ENCODE peak calls at places on chromosome 13, in eight cellular contexts. K, N, B, P, I, H, A and E are unnamed samples.

GRCh38 chr13:48072304-48072703 is 22.6 kb downstream of the MED4 start:
- DNase-seq in K (no peak), N (no peak), B (no peak), P (no peak), I (no peak), H (no peak), A (no peak), E (no peak)

GRCh38 chr13:51764184-51765141 is 39.5 kb downstream of the DHRS12 start:
- DNase-seq in K (peak), N (no peak), B (no peak), P (peak), I (peak), H (peak), A (no peak), E (peak)

GRCh38 chr13:53782400-53783030 is 753.9 kb downstream of the OLFM4 start:
- DNase-seq in K (peak), N (no peak), B (peak), P (no peak), I (peak), H (no peak), A (no peak), E (peak)

GRCh38 chr13:95246292-95247082 is 54.8 kb downstream of the ABCC4 start:
- DNase-seq in K (no peak), N (no peak), B (no peak), P (no peak), I (no peak), H (no peak), A (no peak), E (no peak)

GRCh38 chr13:48144413-48145035 is 49.6 kb upstream of the MED4 start:
- DNase-seq in K (no peak), N (no peak), B (peak), P (no peak), I (peak), H (no peak), A (no peak), E (no peak)

GRCh38 chr13:33188093-33188882 is 97.3 kb downstream of the STARD13 start:
- DNase-seq in K (no peak), N (no peak), B (no peak), P (no peak), I (no peak), H (no peak), A (no peak), E (no peak)

GRCh38 chr13:93226623-93227279 is at the start of gene GPC6:
- DNase-seq in K (no peak), N (no peak), B (no peak), P (no peak), I (peak), H (peak), A (no peak), E (peak)

GRCh38 chr13:36282818-36283432 is 14.7 kb downstream of the CCDC169 start:
- DNase-seq in K (no peak), N (no peak), B (peak), P (no peak), I (peak), H (peak), A (no peak), E (no peak)

GRCh38 chr13:20814224-20814910 is 40.6 kb upstream of the EEF1AKMT1 start:
- DNase-seq in K (peak), N (peak), B (no peak), P (no peak), I (peak), H (peak), A (no peak), E (no peak)

GRCh38 chr13:112968380-112968909 is 569 bp upstream of the MCF2L start:
- DNase-seq in K (peak), N (peak), B (peak), P (peak), I (no peak), H (no peak), A (peak), E (peak)

DNA sequence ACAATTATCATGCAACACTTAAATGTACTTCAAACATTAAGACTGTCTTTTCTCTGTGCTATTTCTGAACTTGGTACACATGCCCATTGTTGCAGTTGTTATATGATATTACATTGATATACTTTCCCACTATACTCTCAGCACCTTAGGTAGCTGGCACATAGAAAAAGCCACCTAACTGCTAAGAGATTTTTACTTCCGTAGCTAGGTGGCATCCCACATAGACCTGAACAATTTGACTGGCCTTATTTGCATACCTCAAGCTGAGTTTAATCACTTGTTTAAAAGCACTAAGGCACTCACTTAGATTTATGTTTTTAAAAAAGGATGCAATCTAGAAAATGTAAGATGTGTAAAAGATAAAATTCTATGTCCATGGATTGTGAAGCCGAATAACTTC is 194.2 kb downstream of the POU4F1 start:
- DNase-seq in K (no peak), N (no peak), B (peak), P (no peak), I (no peak), H (no peak), A (no peak), E (no peak)
- TF ChIP-seq CTCF in K (no peak), N (no peak), B (no peak), P (no peak), I (no peak), H (no peak), A (no peak), E (no peak)

GRCh38 chr13:30370146-30370545 is 52.1 kb upstream of the UBE2L5 start:
- DNase-seq in K (no peak), N (no peak), B (peak), P (no peak), I (no peak), H (no peak), A (no peak), E (no peak)
- H3K27ac ChIP-seq in K (no peak), N (no peak), B (peak), P (peak), I (no peak), H (no peak), A (peak), E (no peak)

DNA sequence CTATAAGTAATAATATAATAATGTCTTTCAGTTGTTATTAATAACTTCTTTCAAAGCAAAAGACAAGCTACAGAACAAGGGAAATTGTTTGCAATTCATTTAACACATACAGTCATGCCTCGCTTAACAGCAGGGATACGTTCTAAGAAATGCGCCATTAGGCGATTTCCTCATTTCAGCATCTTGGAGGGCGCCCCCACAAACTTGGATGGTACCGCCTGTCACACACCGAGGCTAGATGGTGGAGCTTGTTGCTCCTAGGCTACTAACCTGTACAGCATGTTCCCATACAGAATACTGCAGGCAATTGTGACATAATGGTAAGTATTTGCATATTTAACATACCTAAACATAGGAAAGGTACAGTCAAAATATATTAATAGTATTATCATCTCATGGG is 8.2 kb upstream of the ANKRD10 start:
- DNase-seq in K (no peak), N (no peak), B (no peak), P (no peak), I (no peak), H (no peak), A (no peak), E (no peak)
- TF ChIP-seq CTCF in K (no peak), N (no peak), B (no peak), P (no peak), I (no peak), H (no peak), A (no peak), E (no peak)

GRCh38 chr13:75052616-75053015 is 429.4 kb downstream of the TBC1D4 start:
- DNase-seq in K (no peak), N (no peak), B (no peak), P (no peak), I (no peak), H (no peak), A (no peak), E (no peak)
- H3K27ac ChIP-seq in K (no peak), N (no peak), B (no peak), P (no peak), I (no peak), H (no peak), A (no peak), E (no peak)

GRCh38 chr13:50626031-50626643 is 217.4 kb downstream of the DLEU7 start:
- DNase-seq in K (no peak), N (no peak), B (no peak), P (no peak), I (peak), H (no peak), A (no peak), E (no peak)
- TF ChIP-seq CTCF in K (no peak), N (no peak), B (no peak), P (no peak), I (no peak), H (no peak), A (no peak), E (no peak)

DNA sequence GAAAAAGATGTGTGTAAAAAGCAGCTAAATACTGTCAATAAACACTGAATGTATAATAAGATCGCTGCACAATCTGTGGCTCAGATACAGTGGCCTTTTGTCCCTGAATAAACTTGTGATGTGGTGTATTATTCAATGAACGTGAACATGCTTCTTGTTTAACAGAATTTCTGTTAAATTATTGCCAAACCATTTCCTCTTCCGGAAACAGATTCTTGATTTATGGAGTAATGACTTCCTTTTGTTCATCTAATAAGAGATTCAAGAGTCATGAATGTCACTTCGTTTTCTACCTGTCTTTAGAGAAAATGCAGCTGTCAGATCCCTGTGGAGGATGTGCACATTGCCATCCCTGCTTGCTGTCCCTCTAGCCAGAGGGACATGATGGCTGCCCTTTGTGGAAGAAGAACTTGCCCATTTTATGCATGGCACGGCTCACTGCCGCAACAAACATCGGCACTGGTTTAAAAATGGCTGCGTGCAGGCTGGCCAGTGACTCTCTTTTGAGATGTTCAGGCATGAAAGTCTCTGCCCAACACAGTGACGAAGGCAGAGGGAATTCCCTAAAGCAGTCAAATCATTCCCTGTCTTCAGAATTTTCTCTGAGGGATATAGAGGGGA is 3.1 kb upstream of the TNFSF13B start:
- DNase-seq in K (no peak), N (no peak), B (no peak), P (no peak), I (no peak), H (no peak), A (peak), E (no peak)
- H3K27ac ChIP-seq in K (peak), N (no peak), B (no peak), P (no peak), I (no peak), H (no peak), A (peak), E (no peak)